ENCODE peak calls at places on chromosomes 13 and 19, in five cellular contexts. One of them, this sample, is unnamed.

GRCh38 chr19:10193666-10194499 is 870 bp downstream of the DNMT1 start:
- DNase-seq in GM12878: no peak
- DNase-seq in A549: peak; percentile 6
- DNase-seq in K562: peak; percentile 17
- DNase-seq in HepG2: peak; percentile 13
- DNase-seq in this sample: peak; percentile 65

GRCh38 chr19:49906879-49907564 is 10.3 kb upstream of the IL4I1 start:
- DNase-seq in HepG2: no peak
- DNase-seq in GM12878: peak; percentile 85
- DNase-seq in A549: no peak
- DNase-seq in K562: no peak
- DNase-seq in this sample: no peak

GRCh38 chr19:43310221-43310620 is 40.9 kb upstream of the PSG9 start:
- DNase-seq in A549: no peak
- DNase-seq in GM12878: no peak
- DNase-seq in K562: no peak
- DNase-seq in HepG2: no peak
- DNase-seq in this sample: no peak

GRCh38 chr19:48737360-48737998 is 2.9 kb downstream of the RASIP1 start:
- DNase-seq in A549: peak; percentile 68
- DNase-seq in GM12878: no peak
- DNase-seq in K562: peak; percentile 93
- DNase-seq in HepG2: no peak
- DNase-seq in this sample: peak; percentile 96

GRCh38 chr13:110436276-110436675 is 125.2 kb downstream of the RAB20 start:
- DNase-seq in GM12878: no peak
- DNase-seq in A549: no peak
- DNase-seq in HepG2: no peak
- DNase-seq in K562: no peak
- DNase-seq in this sample: no peak

GRCh38 chr13:113125506-113126264 is 3.1 kb downstream of the F10 start:
- DNase-seq in GM12878: no peak
- DNase-seq in HepG2: no peak
- DNase-seq in K562: no peak
- DNase-seq in A549: no peak
- DNase-seq in this sample: no peak

GRCh38 chr13:30685987-30686386 is 49.4 kb upstream of the ALOX5AP start:
- DNase-seq in A549: no peak
- DNase-seq in K562: no peak
- DNase-seq in HepG2: no peak
- DNase-seq in GM12878: no peak
- DNase-seq in this sample: no peak

GRCh38 chr19:50896591-50897190 is 14.5 kb downstream of the KLK4 start:
- DNase-seq in GM12878: peak; percentile 100
- DNase-seq in A549: peak; percentile 67
- DNase-seq in HepG2: peak; percentile 26
- DNase-seq in K562: peak; percentile 40
- DNase-seq in this sample: no peak

GRCh38 chr13:29754486-29754806 is 96.0 kb downstream of the UBL3 start:
- DNase-seq in K562: no peak
- DNase-seq in GM12878: no peak
- DNase-seq in A549: peak; percentile 60
- DNase-seq in HepG2: peak; percentile 47
- DNase-seq in this sample: peak; percentile 79

GRCh38 chr19:1261512-1261862 is 7.6 kb upstream of the CIRBP start:
- DNase-seq in A549: peak; percentile 53
- DNase-seq in K562: no peak
- DNase-seq in HepG2: no peak
- DNase-seq in GM12878: no peak
- DNase-seq in this sample: peak; percentile 88

GRCh38 chr19:58350871-58351557 is 2.3 kb downstream of the A1BG start:
- DNase-seq in A549: no peak
- DNase-seq in GM12878: no peak
- DNase-seq in K562: no peak
- DNase-seq in HepG2: no peak
- DNase-seq in this sample: no peak

GRCh38 chr13:96426160-96426559 is 336.3 kb downstream of the HS6ST3 start:
- DNase-seq in K562: no peak
- DNase-seq in A549: no peak
- DNase-seq in GM12878: no peak
- DNase-seq in HepG2: no peak
- DNase-seq in this sample: no peak

GRCh38 chr13:98784666-98785065 is 32.2 kb upstream of the SLC15A1 start:
- DNase-seq in GM12878: no peak
- DNase-seq in A549: no peak
- DNase-seq in HepG2: no peak
- DNase-seq in K562: no peak
- DNase-seq in this sample: no peak

GRCh38 chr19:45045671-45046353 is 7.0 kb downstream of the CLASRP start:
- DNase-seq in HepG2: peak; percentile 95
- DNase-seq in A549: no peak
- DNase-seq in GM12878: no peak
- DNase-seq in K562: no peak
- DNase-seq in this sample: no peak

GRCh38 chr13:74710006-74710405 is 575.8 kb upstream of the KLF12 start:
- DNase-seq in A549: no peak
- DNase-seq in K562: no peak
- DNase-seq in GM12878: no peak
- DNase-seq in HepG2: no peak
- DNase-seq in this sample: no peak

GRCh38 chr13:114313061-114313860 is 1.0 kb upstream of the CHAMP1 start:
- DNase-seq in A549: peak; percentile 11
- DNase-seq in K562: no peak
- DNase-seq in GM12878: peak; percentile 63
- DNase-seq in HepG2: no peak
- DNase-seq in this sample: no peak

GRCh38 chr13:41802684-41803554 is 158.0 kb downstream of the VWA8 start:
- DNase-seq in GM12878: no peak
- DNase-seq in HepG2: no peak
- DNase-seq in A549: no peak
- DNase-seq in K562: no peak
- DNase-seq in this sample: no peak

DNA sequence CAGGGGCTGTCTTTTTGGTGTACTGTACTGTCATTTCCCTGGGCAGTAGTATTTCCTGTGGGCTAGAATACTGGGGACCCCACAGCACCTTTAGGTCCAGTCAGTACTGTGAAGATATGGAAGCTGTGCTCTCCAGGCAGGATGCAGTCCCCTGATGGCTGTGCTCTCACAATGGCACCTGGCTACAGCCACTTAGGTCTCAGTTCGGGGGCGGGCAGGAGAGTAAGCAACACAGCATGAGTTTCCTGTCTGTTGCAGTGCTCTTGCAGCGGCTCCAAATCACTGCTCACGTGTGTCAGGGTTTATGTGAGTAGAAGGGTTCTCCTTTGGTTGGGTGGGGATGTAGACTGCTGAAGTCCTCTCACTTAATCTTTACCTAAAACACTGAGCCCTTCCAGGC is 810.4 kb downstream of the DACH1 start:
- DNase-seq in GM12878: no peak
- DNase-seq in K562: no peak
- DNase-seq in HepG2: no peak
- DNase-seq in A549: no peak
- DNase-seq in this sample: peak; percentile 48
- TF ChIP-seq JUNB in GM12878: no peak
- TF ChIP-seq JUNB in K562: no peak
- TF ChIP-seq JUNB in HepG2: no peak
- TF ChIP-seq JUNB in A549: no peak
- TF ChIP-seq JUNB in this sample: no peak

DNA sequence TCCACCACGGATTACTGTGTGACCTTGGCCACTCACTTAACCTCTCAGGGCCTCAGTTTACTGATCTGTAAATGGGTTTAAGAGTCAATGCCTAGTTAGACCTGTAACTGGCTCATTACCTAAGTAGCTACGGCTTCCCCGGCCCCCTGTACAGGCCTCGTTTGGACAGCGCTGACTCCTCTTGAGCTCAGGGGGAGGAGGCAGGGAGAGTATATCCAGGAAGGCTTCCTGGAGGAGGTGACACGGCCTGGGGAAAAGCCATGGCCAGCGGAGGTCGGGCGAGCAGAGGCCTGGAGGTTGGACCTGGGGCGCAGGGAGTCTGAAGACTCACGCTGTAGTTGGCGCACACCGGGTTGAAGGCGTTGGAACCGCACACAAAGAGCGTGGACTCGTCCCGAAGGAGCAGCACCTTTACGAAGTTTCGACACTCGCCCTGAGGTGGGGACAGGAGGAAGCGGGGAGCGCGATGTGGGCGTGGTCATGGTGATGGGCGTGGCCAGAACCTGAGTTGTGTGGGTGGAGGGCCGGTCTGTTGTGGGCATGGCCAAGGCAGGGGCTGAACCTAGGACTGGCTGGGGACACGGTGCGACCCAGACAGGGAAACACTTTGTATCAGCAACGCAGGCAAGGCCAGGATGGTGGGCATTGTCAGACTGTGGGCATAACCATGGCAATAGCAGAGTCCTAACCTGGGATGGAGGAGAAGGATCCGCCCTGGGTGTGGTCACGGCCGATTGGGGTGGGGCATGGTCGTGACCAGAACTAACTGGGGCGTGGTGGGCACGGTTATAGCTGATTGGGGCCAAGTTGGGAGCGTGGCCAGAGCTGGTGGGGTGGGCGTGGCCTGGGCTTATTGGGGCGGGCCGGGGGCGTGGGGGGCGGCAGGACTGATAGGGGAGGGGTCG is 3.6 kb downstream of the SEMA6B start:
- DNase-seq in HepG2: no peak
- DNase-seq in K562: peak; percentile 94
- DNase-seq in GM12878: no peak
- DNase-seq in A549: peak; percentile 68
- DNase-seq in this sample: peak; percentile 83
- TF ChIP-seq JUNB in HepG2: no peak
- TF ChIP-seq JUNB in K562: no peak
- TF ChIP-seq JUNB in GM12878: no peak
- TF ChIP-seq JUNB in A549: no peak
- TF ChIP-seq JUNB in this sample: no peak

GRCh38 chr19:15622991-15623390 is 8.0 kb downstream of the CYP4F8 start:
- DNase-seq in GM12878: no peak
- DNase-seq in K562: no peak
- DNase-seq in HepG2: no peak
- DNase-seq in A549: no peak
- DNase-seq in this sample: no peak
- TF ChIP-seq JUNB in GM12878: no peak
- TF ChIP-seq JUNB in K562: no peak
- TF ChIP-seq JUNB in HepG2: no peak
- TF ChIP-seq JUNB in A549: no peak
- TF ChIP-seq JUNB in this sample: no peak

DNA sequence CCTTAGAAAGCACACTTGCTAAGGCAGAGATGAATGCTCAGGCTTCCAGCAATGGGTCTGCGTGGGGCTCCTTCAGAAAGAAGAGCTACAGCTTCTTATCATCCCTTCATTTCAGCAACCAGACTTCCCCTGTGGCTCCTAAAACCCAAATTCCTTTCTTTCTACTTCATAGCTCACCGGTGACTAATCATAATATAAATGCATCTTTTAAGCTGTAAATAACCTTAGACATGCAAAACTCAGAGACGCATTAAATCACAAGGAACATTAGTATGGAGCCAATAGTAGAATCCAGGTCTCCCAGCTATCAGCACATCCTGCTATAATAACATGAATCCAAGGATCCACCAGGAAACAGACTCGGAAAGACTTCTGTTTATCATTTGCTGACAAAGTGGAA is 375.6 kb downstream of the COG6 start:
- DNase-seq in HepG2: no peak
- DNase-seq in GM12878: no peak
- DNase-seq in A549: no peak
- DNase-seq in K562: no peak
- DNase-seq in this sample: no peak
- TF ChIP-seq JUNB in HepG2: no peak
- TF ChIP-seq JUNB in GM12878: no peak
- TF ChIP-seq JUNB in A549: no peak
- TF ChIP-seq JUNB in K562: no peak
- TF ChIP-seq JUNB in this sample: no peak

GRCh38 chr19:30557927-30558557 is 185.9 kb downstream of the ZNF536 start:
- DNase-seq in A549: no peak
- DNase-seq in K562: no peak
- DNase-seq in GM12878: no peak
- DNase-seq in HepG2: no peak
- DNase-seq in this sample: peak; percentile 60

GRCh38 chr19:30558793-30559192 is 186.6 kb downstream of the ZNF536 start:
- DNase-seq in A549: no peak
- DNase-seq in K562: no peak
- DNase-seq in HepG2: no peak
- DNase-seq in GM12878: no peak
- DNase-seq in this sample: no peak

GRCh38 chr19:30555788-30556110 is 183.6 kb downstream of the ZNF536 start:
- DNase-seq in HepG2: no peak
- DNase-seq in A549: no peak
- DNase-seq in K562: no peak
- DNase-seq in GM12878: no peak
- DNase-seq in this sample: no peak

GRCh38 chr19:30556230-30556711 is 184.1 kb downstream of the ZNF536 start:
- DNase-seq in K562: no peak
- DNase-seq in HepG2: no peak
- DNase-seq in GM12878: no peak
- DNase-seq in A549: no peak
- DNase-seq in this sample: peak; percentile 55

GRCh38 chr19:30557212-30557611 is 185.0 kb downstream of the ZNF536 start:
- DNase-seq in GM12878: no peak
- DNase-seq in HepG2: no peak
- DNase-seq in A549: no peak
- DNase-seq in K562: no peak
- DNase-seq in this sample: no peak
- TF ChIP-seq JUNB in GM12878: no peak
- TF ChIP-seq JUNB in HepG2: no peak
- TF ChIP-seq JUNB in A549: no peak
- TF ChIP-seq JUNB in K562: no peak
- TF ChIP-seq JUNB in this sample: no peak

GRCh38 chr19:36113895-36114762 is 546 bp downstream of the POLR2I start:
- DNase-seq in A549: peak; percentile 67
- DNase-seq in GM12878: no peak
- DNase-seq in K562: peak; percentile 36
- DNase-seq in HepG2: no peak
- DNase-seq in this sample: peak; percentile 83
- TF ChIP-seq JUNB in A549: no peak
- TF ChIP-seq JUNB in GM12878: no peak
- TF ChIP-seq JUNB in K562: no peak
- TF ChIP-seq JUNB in HepG2: no peak
- TF ChIP-seq JUNB in this sample: no peak